ENCODE peak calls at places on chromosomes 6 and 20, in four cellular contexts. U is ACHN, N is naive B cell, V is substantia nigra. R is an unnamed sample.

GRCh38 chr6:52284131-52284459 is 447 bp downstream of the MCM3 start:
- DNase-seq in V (no peak), N (no peak), U (peak), R (peak)

GRCh38 chr20:61308171-61308795 is 56.2 kb downstream of the CDH4 start:
- DNase-seq in N (no peak), U (no peak), V (no peak), R (no peak)

GRCh38 chr6:26299286-26300042 is 65.5 kb upstream of the BTN3A2 start:
- DNase-seq in V (no peak), U (no peak), N (no peak), R (no peak)

GRCh38 chr6:166007349-166008263 is 160.0 kb downstream of the TBXT start:
- DNase-seq in N (no peak), V (no peak), U (peak), R (no peak)

GRCh38 chr6:39684790-39685485 is 40.3 kb downstream of the KIF6 start:
- DNase-seq in V (no peak), U (no peak), N (no peak), R (no peak)

GRCh38 chr20:57375652-57376230 is 15.5 kb upstream of the RBM38 start:
- DNase-seq in U (no peak), V (no peak), N (no peak), R (no peak)

GRCh38 chr20:57207251-57207650 is 59.2 kb downstream of the BMP7 start:
- DNase-seq in N (no peak), U (no peak), V (no peak), R (no peak)

GRCh38 chr6:4888841-4889240 is 112.6 kb downstream of the CDYL start:
- DNase-seq in V (no peak), N (no peak), U (no peak), R (no peak)

GRCh38 chr6:30965140-30965601 is 18.3 kb upstream of the MUC21 start:
- DNase-seq in V (no peak), N (no peak), U (no peak), R (no peak)

GRCh38 chr6:21738180-21739094 is 144.9 kb downstream of the SOX4 start:
- DNase-seq in N (no peak), V (no peak), U (no peak), R (no peak)

GRCh38 chr20:1566701-1567100 is 9.2 kb upstream of the SIRPD start:
- DNase-seq in U (peak), V (no peak), N (no peak), R (peak)

GRCh38 chr6:117167520-117168271 is 97.7 kb upstream of the VGLL2 start:
- DNase-seq in U (peak), N (no peak), V (no peak), R (no peak)

GRCh38 chr6:35078226-35078850 is 62.8 kb downstream of the TCP11 start:
- DNase-seq in V (no peak), U (no peak), N (no peak), R (no peak)

GRCh38 chr6:79574636-79575035 is 37.4 kb upstream of the LCA5 start:
- DNase-seq in U (peak), V (no peak), N (no peak), R (no peak)

GRCh38 chr6:106870824-106871300 is 103.7 kb downstream of the CD24 start:
- DNase-seq in U (peak), N (no peak), V (no peak), R (no peak)

GRCh38 chr6:3778701-3779573 is 27.4 kb upstream of the PXDC1 start:
- DNase-seq in V (no peak), N (no peak), U (no peak), R (no peak)

GRCh38 chr20:17227199-17227535 is 327 bp downstream of the PCSK2 start:
- DNase-seq in N (no peak), V (no peak), U (no peak), R (no peak)

GRCh38 chr20:63877755-63878470 is 12.8 kb downstream of the TPD52L2 start:
- DNase-seq in U (no peak), V (no peak), N (no peak), R (no peak)

GRCh38 chr6:37696220-37696840 is 1.4 kb downstream of the MDGA1 start:
- DNase-seq in N (peak), U (peak), V (no peak), R (peak)

GRCh38 chr6:3341467-3341866 is 82.7 kb downstream of the PSMG4 start:
- DNase-seq in U (peak), V (no peak), N (no peak), R (no peak)

GRCh38 chr6:125948455-125948854 is 8.1 kb upstream of the HINT3 start:
- DNase-seq in V (no peak), U (no peak), N (no peak), R (no peak)

GRCh38 chr20:33475381-33476160 is 14.3 kb upstream of the CBFA2T2 start:
- DNase-seq in V (no peak), N (no peak), U (no peak), R (no peak)

GRCh38 chr6:104537185-104537584 is 322.5 kb downstream of the HACE1 start:
- DNase-seq in V (no peak), U (no peak), N (no peak), R (no peak)

GRCh38 chr20:3846378-3846739 is 275 bp upstream of the MAVS start:
- DNase-seq in V (peak), U (no peak), N (no peak), R (no peak)

GRCh38 chr6:12075067-12075563 is 63.0 kb downstream of the HIVEP1 start:
- DNase-seq in U (peak), V (no peak), N (no peak), R (no peak)

GRCh38 chr6:110329348-110329728 is 28.8 kb downstream of the METTL24 start:
- DNase-seq in U (no peak), V (no peak), N (no peak), R (no peak)

GRCh38 chr6:145587342-145587741 is 148.0 kb downstream of the EPM2A start:
- DNase-seq in U (no peak), V (no peak), N (no peak), R (no peak)

GRCh38 chr6:33316603-33317417 is 734 bp downstream of the ZBTB22 start:
- DNase-seq in U (no peak), N (no peak), V (no peak), R (no peak)

GRCh38 chr6:142868917-142869316 is 76.1 kb downstream of the HIVEP2 start:
- DNase-seq in V (no peak), N (no peak), U (no peak), R (no peak)

GRCh38 chr6:70668499-70668812 is 773 bp downstream of the SMAP1 start:
- DNase-seq in V (no peak), N (no peak), U (peak), R (peak)

GRCh38 chr20:2902818-2903217 is 29.5 kb downstream of the PTPRA start:
- DNase-seq in U (no peak), N (no peak), V (no peak), R (no peak)

GRCh38 chr6:69861986-69862385 is 4.4 kb upstream of the COL19A1 start:
- DNase-seq in N (no peak), U (no peak), V (no peak), R (no peak)

GRCh38 chr20:58012731-58013510 is 215.5 kb downstream of the ANKRD60 start:
- DNase-seq in V (no peak), N (no peak), U (no peak), R (no peak)